ENCODE peak calls at places on chromosomes 11 and 22, in five cellular contexts. F is astrocyte of the spinal cord, U is IMR-90, S is GM06990, K is MCF 10A. Y is an unnamed sample.

GRCh38 chr22:31344369-31345330 is 1.5 kb downstream of the PATZ1 start:
- DNase-seq in F (peak; percentile 61), U (peak; percentile 57), S (peak; percentile 63), K (no peak), Y (no peak)

GRCh38 chr11:78424334-78425270 is 7.0 kb upstream of the GAB2 start:
- DNase-seq in F (no peak), U (peak; percentile 73), S (peak; percentile 40), K (no peak), Y (no peak)

GRCh38 chr11:84012171-84012826 is 726.1 kb upstream of the CCDC90B start:
- DNase-seq in F (peak; percentile 24), U (no peak), S (no peak), K (no peak), Y (no peak)

GRCh38 chr11:2944953-2945756 is 15.9 kb upstream of the PHLDA2 start:
- DNase-seq in F (peak; percentile 93), U (peak; percentile 90), S (no peak), K (no peak), Y (peak; percentile 71)

GRCh38 chr22:49827853-49828598 is at the start of gene BRD1:
- DNase-seq in F (peak; percentile 51), U (peak; percentile 61), S (peak; percentile 76), K (peak; percentile 61), Y (no peak)

GRCh38 chr22:29994027-29994715 is 86.1 kb upstream of the HORMAD2 start:
- DNase-seq in F (peak; percentile 76), U (peak; percentile 89), S (no peak), K (peak; percentile 78), Y (peak; percentile 71)

GRCh38 chr11:11534981-11535380 is 86.8 kb downstream of the GALNT18 start:
- DNase-seq in F (no peak), U (peak; percentile 37), S (no peak), K (no peak), Y (no peak)

GRCh38 chr11:125170406-125171031 is 6.0 kb downstream of the PKNOX2 start:
- DNase-seq in F (peak; percentile 96), U (peak; percentile 92), S (no peak), K (no peak), Y (no peak)

GRCh38 chr22:41873391-41873790 is 40.5 kb downstream of the SREBF2 start:
- DNase-seq in F (no peak), U (no peak), S (no peak), K (no peak), Y (no peak)

GRCh38 chr11:18699269-18699596 is 654 bp downstream of the TMEM86A start:
- DNase-seq in F (no peak), U (no peak), S (no peak), K (no peak), Y (no peak)

GRCh38 chr11:4071828-4072421 is 22.7 kb upstream of the RRM1 start:
- DNase-seq in F (no peak), U (no peak), S (no peak), K (no peak), Y (no peak)

GRCh38 chr11:9574556-9574805 is 1.0 kb downstream of the WEE1 start:
- DNase-seq in F (no peak), U (no peak), S (peak; percentile 45), K (peak; percentile 33), Y (no peak)

GRCh38 chr11:84588131-84588829 is 1038.9 kb downstream of the DLG2 start:
- DNase-seq in F (no peak), U (no peak), S (no peak), K (no peak), Y (no peak)

GRCh38 chr22:31084811-31085492 is 3.8 kb downstream of the SMTN start:
- DNase-seq in F (peak; percentile 82), U (peak; percentile 75), S (peak; percentile 92), K (peak; percentile 71), Y (no peak)

GRCh38 chr22:26702906-26703830 is 45.8 kb downstream of the MIAT start:
- DNase-seq in F (peak; percentile 77), U (peak; percentile 90), S (no peak), K (peak; percentile 13), Y (no peak)

GRCh38 chr11:122105009-122105828 is 10.8 kb downstream of the BLID start:
- DNase-seq in F (no peak), U (no peak), S (no peak), K (no peak), Y (no peak)

GRCh38 chr11:110000858-110001257 is 92.3 kb upstream of the ZC3H12C start:
- DNase-seq in F (peak; percentile 17), U (no peak), S (no peak), K (no peak), Y (no peak)

GRCh38 chr11:75273989-75274391 is 33.4 kb downstream of the TPBGL start:
- DNase-seq in F (no peak), U (no peak), S (no peak), K (no peak), Y (no peak)

GRCh38 chr11:34564406-34564805 is 50.8 kb upstream of the ELF5 start:
- DNase-seq in F (no peak), U (peak; percentile 9), S (no peak), K (peak; percentile 41), Y (peak; percentile 31)

GRCh38 chr11:1825039-1825740 is 9.6 kb upstream of the SYT8 start:
- DNase-seq in F (no peak), U (no peak), S (no peak), K (peak; percentile 67), Y (no peak)

GRCh38 chr22:38657248-38657909 is 941 bp downstream of the CBY1 start:
- DNase-seq in F (peak; percentile 12), U (no peak), S (peak; percentile 29), K (peak; percentile 36), Y (no peak)

GRCh38 chr11:134640971-134641968 is 229.2 kb upstream of the B3GAT1 start:
- DNase-seq in F (no peak), U (no peak), S (no peak), K (peak; percentile 81), Y (no peak)

GRCh38 chr11:63488789-63489188 is 2.2 kb downstream of the PLAAT5 start:
- DNase-seq in F (no peak), U (no peak), S (no peak), K (no peak), Y (no peak)

GRCh38 chr11:11502303-11502828 is 119.4 kb downstream of the GALNT18 start:
- DNase-seq in F (no peak), U (no peak), S (no peak), K (no peak), Y (no peak)

DNA sequence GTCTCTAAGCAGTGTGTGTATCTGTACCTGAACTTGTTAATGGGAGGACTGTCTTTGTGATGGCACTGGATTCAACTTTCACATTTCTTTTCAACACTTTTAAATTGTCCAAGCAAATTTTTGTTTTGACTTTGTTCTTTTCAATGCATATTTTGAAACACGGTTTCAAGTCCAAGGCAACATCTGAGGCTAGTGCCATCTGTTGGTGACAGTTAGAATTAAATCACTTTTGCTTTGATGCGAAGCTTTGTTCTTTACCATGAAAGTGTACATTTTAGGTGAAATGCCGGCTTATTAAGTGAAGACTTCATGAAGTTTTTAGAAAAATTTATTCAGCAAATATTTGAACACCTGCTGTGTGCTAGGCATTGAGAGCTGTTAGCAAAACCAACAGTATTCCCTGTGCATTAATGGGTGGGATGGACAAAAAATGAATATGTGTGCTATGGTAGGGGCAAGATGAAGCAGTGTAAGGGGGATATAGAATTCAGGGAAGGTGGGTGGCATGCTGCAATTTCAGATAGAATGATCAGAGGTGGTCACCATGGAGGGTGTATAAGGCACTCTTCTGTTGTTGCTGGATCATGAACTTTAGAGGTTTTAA is 70.2 kb downstream of the DDX10 start:
- DNase-seq in F (peak; percentile 14), U (peak; percentile 19), S (no peak), K (peak; percentile 38), Y (no peak)
- TF ChIP-seq CTCF in F (peak; percentile 43), U (peak; percentile 39), S (peak; percentile 66), K (no peak), Y (peak; percentile 35)

GRCh38 chr22:27933186-27933983 is 14.3 kb upstream of the PITPNB start:
- DNase-seq in F (no peak), U (no peak), S (no peak), K (no peak), Y (no peak)
- TF ChIP-seq CTCF in F (no peak), U (no peak), S (no peak), K (no peak), Y (no peak)

DNA sequence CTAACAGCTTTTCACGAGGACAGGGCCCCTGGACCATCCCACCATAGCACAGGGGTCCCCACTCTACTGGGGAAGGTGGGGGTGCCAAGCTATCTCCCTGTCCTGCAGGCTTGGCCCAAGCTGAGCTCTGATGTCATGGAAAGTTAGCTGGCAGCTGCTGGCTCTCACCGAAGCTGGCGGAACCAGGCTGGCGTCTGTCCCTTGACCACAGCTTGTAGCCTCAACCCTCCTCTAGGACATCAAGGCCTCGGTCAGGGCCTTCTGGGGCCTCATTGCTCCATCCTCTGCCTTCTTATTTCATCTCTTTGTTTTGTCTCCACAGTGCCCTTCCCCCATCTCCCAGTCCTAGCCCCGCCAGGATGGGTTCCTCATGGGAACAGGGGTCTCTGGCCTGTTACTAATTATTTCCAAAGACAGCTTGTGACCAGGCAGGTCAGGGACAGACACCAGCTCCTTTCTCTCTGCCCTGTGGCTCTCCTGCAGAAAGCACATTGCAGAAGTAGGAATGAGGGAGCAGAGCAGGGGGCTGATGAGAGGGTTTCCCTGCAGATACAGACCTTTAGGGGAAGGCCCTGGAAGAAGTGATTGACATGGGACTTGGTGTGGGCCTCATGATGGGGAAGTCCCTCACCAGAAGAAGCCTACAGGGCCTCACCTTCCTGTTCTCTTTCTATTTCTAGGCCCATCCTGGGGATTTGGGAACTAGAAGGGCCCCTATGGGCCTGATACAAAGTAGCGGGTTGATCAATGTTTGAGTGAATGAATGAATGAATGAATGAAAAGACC is 97.5 kb upstream of the ALX4 start:
- DNase-seq in F (no peak), U (no peak), S (no peak), K (no peak), Y (no peak)
- TF ChIP-seq CTCF in F (no peak), U (no peak), S (no peak), K (no peak), Y (no peak)

DNA sequence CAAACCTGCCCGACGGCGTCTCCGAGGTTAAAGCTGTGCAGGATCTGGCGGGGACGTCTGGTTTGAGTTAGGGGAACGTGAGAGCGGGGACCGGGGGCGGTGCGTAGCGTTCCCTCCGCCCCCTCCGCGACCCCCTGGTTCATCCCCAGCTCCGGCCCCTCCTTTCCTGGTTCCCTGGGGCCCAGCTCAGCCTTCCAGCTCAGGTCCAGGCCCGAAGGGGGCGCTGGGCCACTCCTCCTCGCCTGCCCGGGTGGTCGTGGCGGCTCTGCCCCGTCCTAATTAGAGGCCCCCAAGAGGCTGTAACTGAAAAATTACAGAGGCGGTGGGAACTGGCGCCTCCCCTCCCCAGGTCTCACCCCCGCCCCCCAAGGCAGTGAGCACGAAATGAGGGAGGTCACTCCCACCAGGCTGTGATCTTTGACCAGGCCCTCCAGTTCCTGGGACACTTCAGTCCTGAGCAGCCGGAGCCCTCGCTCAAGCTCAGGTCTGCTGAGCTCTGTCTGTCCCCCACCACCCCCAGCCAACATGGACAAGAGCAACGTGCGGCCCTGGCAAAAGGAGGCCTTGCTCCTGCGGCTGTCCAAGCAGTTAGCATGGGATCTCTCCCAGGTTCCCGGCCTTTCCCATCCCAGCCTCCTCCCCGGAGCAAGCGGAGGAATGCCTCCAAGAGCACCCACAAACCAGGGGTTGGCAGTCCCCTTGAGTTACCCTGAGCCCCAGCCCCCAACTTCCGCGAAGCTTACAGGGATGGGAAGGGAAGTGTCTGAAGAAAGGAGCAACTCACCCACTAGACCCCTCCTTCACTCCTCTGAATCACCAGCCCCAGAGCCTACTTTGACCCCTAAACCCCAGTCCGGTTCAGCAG is 3.3 kb downstream of the CD248 start:
- DNase-seq in F (no peak), U (peak; percentile 40), S (no peak), K (no peak), Y (no peak)
- TF ChIP-seq CTCF in F (peak; percentile 42), U (peak; percentile 43), S (no peak), K (no peak), Y (no peak)

GRCh38 chr11:90310210-90310609 is 87.4 kb upstream of the CHORDC1 start:
- DNase-seq in F (no peak), U (no peak), S (no peak), K (no peak), Y (no peak)
- TF ChIP-seq CTCF in F (no peak), U (no peak), S (no peak), K (no peak), Y (no peak)